ENCODE peak calls at places on chromosome 11, in nine cellular contexts. G is PC-9, L is tibial artery, I is left lung, S is sigmoid colon, X is heart right ventricle, M is body of pancreas, C is prostate gland, N is cardiac muscle cell. Z is an unnamed sample.

GRCh38 chr11:69913591-69914285 is 94.5 kb upstream of the FGF3 start:
- DNase-seq in S (peak; percentile 36), L (peak; percentile 13), N (no peak), M (no peak), X (no peak), C (no peak), I (peak; percentile 47), G (no peak), Z (no peak)

GRCh38 chr11:128725630-128726461 is 32.0 kb downstream of the FLI1 start:
- DNase-seq in C (no peak), M (no peak), N (peak; percentile 64), L (no peak), G (no peak), X (no peak), I (no peak), S (no peak), Z (no peak)

GRCh38 chr11:123249354-123249753 is 54.3 kb upstream of the CLMP start:
- DNase-seq in L (no peak), M (no peak), N (no peak), C (no peak), G (no peak), I (no peak), X (no peak), S (no peak), Z (no peak)

GRCh38 chr11:40130427-40130826 is 1329.0 kb downstream of the LRRC4C start:
- DNase-seq in G (no peak), N (no peak), M (no peak), X (no peak), S (no peak), L (no peak), C (no peak), I (no peak), Z (no peak)

GRCh38 chr11:67276821-67277230 is 10.6 kb downstream of the GRK2 start:
- DNase-seq in C (no peak), G (no peak), X (peak; percentile 61), M (no peak), S (peak; percentile 74), N (peak; percentile 52), L (peak; percentile 53), I (peak; percentile 87), Z (no peak)

GRCh38 chr11:73359341-73359740 is 16.9 kb upstream of the RELT start:
- DNase-seq in S (peak; percentile 82), X (peak; percentile 60), N (peak; percentile 42), C (no peak), G (no peak), L (peak; percentile 76), I (no peak), M (no peak), Z (peak; percentile 19)

GRCh38 chr11:78459738-78460137 is 42.1 kb upstream of the GAB2 start:
- DNase-seq in M (no peak), I (no peak), S (no peak), G (no peak), X (no peak), C (no peak), N (no peak), L (no peak), Z (no peak)

GRCh38 chr11:59918987-59919589 is 19.1 kb upstream of the OOSP1 start:
- DNase-seq in M (peak; percentile 60), C (no peak), L (peak; percentile 23), N (peak; percentile 56), I (no peak), X (no peak), S (no peak), G (peak; percentile 60), Z (no peak)

GRCh38 chr11:43269229-43269928 is 42.4 kb upstream of the API5 start:
- DNase-seq in C (no peak), S (peak; percentile 65), X (peak; percentile 29), M (no peak), N (no peak), I (peak; percentile 74), L (no peak), G (no peak), Z (peak; percentile 2)

GRCh38 chr11:87740968-87741367 is 434.3 kb downstream of the RAB38 start:
- DNase-seq in L (no peak), N (no peak), I (no peak), X (no peak), M (no peak), G (no peak), S (no peak), C (no peak), Z (no peak)

GRCh38 chr11:76188873-76189272 is 17.4 kb downstream of the WNT11 start:
- DNase-seq in N (no peak), G (no peak), C (no peak), I (no peak), M (no peak), S (no peak), X (no peak), L (no peak), Z (no peak)

DNA sequence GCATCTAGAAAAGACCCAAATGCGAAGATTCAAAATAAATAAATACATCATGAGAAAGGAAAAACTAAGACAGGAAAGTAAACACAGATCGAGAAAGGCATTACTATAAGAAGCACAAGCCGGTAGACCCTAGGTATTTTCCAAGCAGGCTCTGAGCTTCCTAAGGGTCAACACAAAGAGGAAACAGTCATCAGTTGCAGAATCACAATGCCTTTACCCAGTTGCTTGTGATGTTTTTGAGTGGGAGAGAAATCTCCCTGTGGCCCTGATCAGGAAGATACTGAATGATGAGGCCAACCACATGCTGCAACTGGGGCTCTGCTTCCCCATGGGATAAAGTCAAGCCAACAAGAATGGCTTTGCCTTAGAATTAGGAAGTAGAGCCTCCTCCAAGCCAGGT is 132.5 kb downstream of the MICAL2 start:
- DNase-seq in N (no peak), X (no peak), I (no peak), L (no peak), S (no peak), G (no peak), C (no peak), M (no peak), Z (no peak)
- H3K4me1 ChIP-seq in N (peaks cover 11% of the 10 kb centered on the region), X (peaks cover 45% of the 10 kb centered on the region), I (peaks cover 16% of the 10 kb centered on the region), L (no peaks in the 10 kb centered on the region), S (peaks cover 94% of the 10 kb centered on the region), G (peaks cover 37% of the 10 kb centered on the region), C (no peaks in the 10 kb centered on the region), M (peaks cover 91% of the 10 kb centered on the region), Z (peaks cover 31% of the 10 kb centered on the region)

DNA sequence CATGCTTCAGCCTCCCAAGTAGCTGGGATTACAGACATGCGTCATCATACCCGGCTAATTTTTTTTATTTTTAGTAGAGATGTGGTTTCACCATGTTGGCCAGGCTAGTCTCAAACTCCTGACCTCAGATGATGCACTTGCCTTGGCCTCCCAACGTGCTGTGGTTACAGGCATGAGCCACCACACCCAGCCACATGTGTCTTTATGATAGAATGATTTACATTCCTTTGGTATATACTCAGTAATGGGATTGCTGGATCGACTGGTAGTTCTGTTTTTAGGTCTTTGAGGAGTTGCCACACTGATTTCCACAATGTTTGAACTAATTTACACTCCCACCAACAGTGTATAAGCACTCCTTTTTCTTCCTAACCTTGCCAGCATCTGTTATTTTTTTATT is 276.2 kb downstream of the METTL15 start:
- DNase-seq in G (peak; percentile 1), M (no peak), C (no peak), N (peak; percentile 78), L (no peak), X (no peak), I (no peak), S (no peak), Z (no peak)
- TF ChIP-seq CTCF in G (no peak), M (no peak), C (no peak), N (no peak), L (no peak), X (no peak), I (no peak), S (no peak), Z (no peak)

DNA sequence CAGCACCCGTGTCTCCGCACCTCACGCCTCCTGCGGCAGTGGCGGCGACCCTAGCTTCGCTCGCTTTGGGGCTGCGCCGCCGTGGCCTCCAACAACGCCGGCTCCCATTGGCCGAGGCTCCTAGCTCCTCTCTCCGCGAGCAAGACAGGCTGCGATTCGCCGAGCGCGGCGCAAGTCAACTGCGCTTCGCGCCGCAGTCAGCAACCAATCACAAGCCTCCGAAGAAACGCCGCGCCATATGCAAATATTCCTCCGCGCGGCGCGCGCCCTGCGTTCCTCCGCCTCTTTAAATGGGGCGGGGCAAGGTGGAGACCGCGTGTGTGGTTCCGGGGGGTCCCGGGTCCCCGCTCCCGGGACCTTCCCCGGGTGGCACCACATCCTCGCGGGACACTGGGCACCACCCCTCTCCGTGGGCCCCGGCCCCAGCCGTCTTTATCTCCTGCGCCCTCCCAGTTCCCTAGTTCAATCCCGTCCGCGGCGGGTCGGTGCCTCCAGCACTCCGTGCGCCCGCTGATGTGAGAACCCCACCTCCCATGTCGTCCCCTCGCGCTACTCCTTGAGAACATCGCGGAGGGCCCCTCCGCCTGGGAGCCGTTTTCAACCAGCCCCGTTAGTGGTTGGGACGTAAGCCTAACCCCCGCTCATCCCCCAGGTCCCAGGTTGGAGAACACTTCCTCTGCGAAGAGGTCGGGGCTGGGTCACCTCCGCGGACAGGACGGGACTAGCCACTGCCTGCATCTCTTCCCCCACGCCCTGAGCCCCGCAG is at the start of gene NAP1L4:
- DNase-seq in N (peak; percentile 97), G (peak; percentile 91), L (peak; percentile 96), I (peak; percentile 97), C (peak; percentile 97), X (peak; percentile 97), M (peak; percentile 95), S (peak; percentile 98), Z (peak; percentile 97)
- H3K4me1 ChIP-seq in N (peaks cover 22% of the 10 kb centered on the region), G (peaks cover 26% of the 10 kb centered on the region), L (no peaks in the 10 kb centered on the region), I (peaks cover 48% of the 10 kb centered on the region), C (peaks cover 13% of the 10 kb centered on the region), X (peaks cover 38% of the 10 kb centered on the region), M (peaks cover 46% of the 10 kb centered on the region), S (peaks cover 48% of the 10 kb centered on the region), Z (peaks cover 17% of the 10 kb centered on the region)

DNA sequence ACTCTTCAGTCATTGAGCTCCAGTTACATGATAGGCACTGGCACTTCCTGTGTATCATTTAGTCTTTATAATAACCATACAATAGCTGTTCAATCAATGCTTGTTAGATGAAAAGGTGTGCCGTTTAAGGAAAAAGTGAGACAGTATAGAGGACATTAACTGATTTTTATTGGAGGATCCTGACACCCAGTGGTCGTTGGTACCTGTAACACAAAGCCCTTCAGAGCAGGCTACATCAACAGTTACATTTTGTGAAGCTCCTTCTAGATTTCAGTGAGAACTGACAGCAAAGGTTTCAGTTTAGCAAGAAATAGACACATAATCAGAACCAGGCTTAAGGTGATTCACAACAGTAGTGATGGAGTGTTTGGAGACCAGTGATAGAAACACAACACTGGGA is 44.2 kb downstream of the CCDC81 start:
- DNase-seq in S (no peak), X (no peak), L (no peak), I (no peak), G (no peak), N (no peak), C (no peak), M (no peak), Z (no peak)
- TF ChIP-seq CTCF in S (no peak), X (no peak), L (no peak), I (no peak), G (peak; percentile 26), N (no peak), C (no peak), M (no peak), Z (no peak)